ENCODE peak calls at places on chromosomes 3 and 15, in six cellular contexts. B is psoas muscle, C is MM.1S, P is uterus, I is IMR-90, E is testis. V is an unnamed sample.

GRCh38 chr3:4234894-4235293 is 68.3 kb upstream of the SETMAR start:
- DNase-seq in P (no peak), B (no peak), C (peak), E (no peak), I (no peak), V (no peak)

GRCh38 chr15:58447244-58448010 is 15.6 kb downstream of the LIPC start:
- DNase-seq in I (peak), C (no peak), E (no peak), P (no peak), B (no peak), V (no peak)

GRCh38 chr3:25558106-25558505 is 106.6 kb downstream of the TOP2B start:
- DNase-seq in I (peak), B (no peak), C (no peak), P (peak), E (peak), V (no peak)

GRCh38 chr3:195160257-195160898 is 110.6 kb downstream of the XXYLT1 start:
- DNase-seq in C (no peak), B (no peak), P (no peak), E (no peak), I (peak), V (no peak)

GRCh38 chr3:109275702-109276293 is 40.5 kb downstream of the DPPA2 start:
- DNase-seq in C (peak), I (peak), P (no peak), B (no peak), E (peak), V (no peak)

GRCh38 chr3:89098173-89098572 is 9.2 kb upstream of the EPHA3 start:
- DNase-seq in C (no peak), I (no peak), B (no peak), E (no peak), P (no peak), V (no peak)

GRCh38 chr3:53708001-53708621 is 138.1 kb downstream of the CHDH start:
- DNase-seq in C (no peak), B (no peak), I (no peak), P (no peak), E (peak), V (no peak)

GRCh38 chr3:28916713-28917499 is 364.0 kb upstream of the RBMS3 start:
- DNase-seq in B (peak), C (peak), I (peak), P (peak), E (peak), V (peak)

GRCh38 chr3:183262979-183263378 is 9.9 kb downstream of the B3GNT5 start:
- DNase-seq in E (no peak), P (no peak), B (no peak), C (no peak), I (no peak), V (no peak)

DNA sequence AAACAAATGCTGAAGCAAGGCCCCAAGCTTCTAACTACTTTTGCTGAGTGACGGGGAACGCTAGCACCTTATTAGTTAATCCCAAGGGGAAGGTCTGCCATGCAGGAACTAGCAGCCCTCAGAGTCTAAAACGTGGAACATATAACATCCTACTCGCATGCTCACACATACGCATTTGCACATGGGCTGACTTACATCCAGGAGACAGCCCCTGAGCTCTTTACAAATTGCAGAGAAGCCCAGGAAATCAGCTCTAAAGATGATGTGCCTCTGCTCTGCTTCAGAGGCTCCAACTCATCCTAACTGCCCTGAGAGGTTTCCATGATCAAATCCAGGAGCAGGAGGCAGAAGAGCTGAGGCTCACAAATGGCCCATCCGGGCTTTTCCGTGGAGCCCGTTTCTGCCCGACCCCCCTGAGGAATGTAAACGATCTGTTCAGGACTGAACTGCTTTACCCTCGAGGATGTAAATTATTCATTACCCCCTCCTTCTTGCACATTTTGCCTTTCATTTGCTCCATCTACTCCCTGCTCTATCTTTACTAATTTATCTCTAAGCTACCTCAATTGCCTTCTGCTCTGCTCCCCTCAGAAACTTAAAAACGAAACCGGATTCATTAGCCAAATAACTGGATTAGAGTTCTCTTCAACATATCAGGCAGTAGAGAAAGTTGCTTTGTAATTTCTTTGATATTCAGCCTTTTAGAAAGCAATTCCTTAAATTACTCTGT is 141.9 kb upstream of the CCDC54 start:
- DNase-seq in B (no peak), I (peak), E (peak), P (no peak), C (no peak), V (no peak)
- H3K4me3 ChIP-seq in B (peak), I (peak), E (peak), P (peak), C (peak), V (no peak)

DNA sequence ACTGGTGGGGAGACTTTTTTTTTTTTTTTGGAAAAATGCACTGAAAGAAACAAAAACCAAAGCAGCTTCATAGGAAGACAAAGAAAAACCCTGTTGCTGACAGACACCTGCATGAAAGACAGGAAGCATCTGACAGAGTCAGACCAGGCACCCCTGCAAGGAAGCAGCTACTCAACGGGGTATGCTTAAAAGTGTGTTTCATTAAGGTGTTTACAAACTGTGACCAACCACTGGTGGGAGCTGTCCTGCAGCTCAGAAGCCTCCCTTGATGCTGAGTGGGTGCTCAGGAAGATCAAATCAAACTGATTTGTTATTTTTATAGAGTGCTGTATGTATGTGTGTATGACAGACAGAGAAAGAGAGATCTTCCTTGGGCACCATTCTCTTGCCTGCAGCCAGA is 34.7 kb upstream of the AGBL1 start:
- DNase-seq in E (no peak), I (no peak), P (no peak), C (peak), B (no peak), V (no peak)
- TF ChIP-seq CTCF in E (no peak), I (no peak), P (no peak), C (peak), B (no peak), V (no peak)

DNA sequence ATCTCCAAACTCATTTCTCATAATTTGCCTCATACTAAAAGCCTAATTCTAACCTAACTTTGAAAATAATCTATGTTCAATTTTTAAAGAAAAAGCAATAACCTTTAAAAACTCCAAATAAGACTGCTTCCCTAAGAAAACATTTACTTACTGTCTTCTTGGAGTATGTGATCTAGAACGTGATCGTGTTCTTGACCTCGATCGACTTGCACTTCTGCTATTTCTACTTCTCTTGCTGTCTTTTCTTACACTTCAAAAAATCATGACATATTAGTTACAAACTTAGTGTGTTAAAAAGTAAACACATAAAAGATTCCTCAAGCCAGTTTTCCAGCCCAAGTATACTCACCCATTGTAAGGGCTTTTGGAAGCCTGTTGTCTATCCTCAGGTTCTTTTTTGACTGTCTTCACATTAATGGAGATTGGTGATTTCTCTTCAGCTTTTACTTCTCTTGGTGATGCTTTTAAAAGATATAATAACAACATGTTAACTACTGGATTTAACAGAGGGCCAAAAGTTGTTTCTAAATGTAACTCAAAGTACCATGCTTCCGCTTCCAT is 10.7 kb downstream of the CCNL1 start:
- DNase-seq in B (no peak), P (no peak), I (no peak), C (no peak), E (no peak), V (no peak)
- H3K4me3 ChIP-seq in B (no peak), P (no peak), I (no peak), C (no peak), E (no peak), V (no peak)

GRCh38 chr3:127679534-127680145 is 6.9 kb downstream of the ABTB1 start:
- DNase-seq in I (no peak), E (peak), P (no peak), C (no peak), B (peak), V (no peak)
- TF ChIP-seq CTCF in I (peak), E (no peak), P (no peak), C (no peak), B (no peak), V (peak)

GRCh38 chr15:89377842-89378698 is 43.4 kb upstream of the POLG start:
- DNase-seq in P (no peak), E (peak), B (no peak), I (no peak), C (no peak), V (no peak)

GRCh38 chr15:89379423-89379735 is 44.8 kb upstream of the POLG start:
- DNase-seq in B (no peak), C (no peak), P (no peak), E (no peak), I (no peak), V (no peak)

GRCh38 chr15:89381330-89381729 is 46.7 kb upstream of the POLG start:
- DNase-seq in B (no peak), C (no peak), I (no peak), E (no peak), P (no peak), V (no peak)

GRCh38 chr15:89378699-89379422 is 44.2 kb upstream of the POLG start:
- DNase-seq in C (no peak), B (no peak), P (no peak), E (peak), I (no peak), V (no peak)

DNA sequence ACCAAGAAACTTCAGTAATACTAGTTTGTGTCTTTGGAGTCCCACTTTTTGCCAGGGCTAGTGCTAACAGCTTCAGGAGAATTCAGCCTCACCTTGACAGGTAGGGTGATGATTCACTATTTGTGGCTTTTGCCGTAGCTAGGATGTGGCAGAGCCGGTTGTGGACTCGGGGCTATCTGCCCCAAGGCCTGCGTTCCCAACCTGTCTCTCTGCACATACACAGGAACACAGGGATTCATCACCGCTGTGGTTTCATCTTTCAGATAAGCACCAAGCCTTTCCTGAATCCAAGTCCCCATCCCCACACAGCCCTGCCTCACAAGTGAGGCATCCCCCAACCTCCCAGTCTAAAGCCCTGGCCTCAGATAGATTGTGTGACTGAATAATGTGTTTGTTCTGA is 45.2 kb upstream of the POLG start:
- DNase-seq in E (no peak), B (no peak), P (no peak), I (no peak), C (no peak), V (no peak)
- H3K4me3 ChIP-seq in E (peak), B (no peak), P (no peak), I (no peak), C (no peak), V (no peak)

GRCh38 chr3:172685331-172686214 is 25.3 kb downstream of the NCEH1 start:
- DNase-seq in B (no peak), P (no peak), E (no peak), I (peak), C (no peak), V (no peak)

GRCh38 chr3:172688588-172688987 is 22.3 kb downstream of the NCEH1 start:
- DNase-seq in C (no peak), E (no peak), B (no peak), I (no peak), P (no peak), V (no peak)

GRCh38 chr3:172692751-172693310 is 18.0 kb downstream of the NCEH1 start:
- DNase-seq in B (no peak), C (peak), P (no peak), E (no peak), I (no peak), V (no peak)

GRCh38 chr3:172690936-172691335 is 19.9 kb downstream of the NCEH1 start:
- DNase-seq in B (no peak), I (no peak), C (no peak), P (no peak), E (no peak), V (no peak)

DNA sequence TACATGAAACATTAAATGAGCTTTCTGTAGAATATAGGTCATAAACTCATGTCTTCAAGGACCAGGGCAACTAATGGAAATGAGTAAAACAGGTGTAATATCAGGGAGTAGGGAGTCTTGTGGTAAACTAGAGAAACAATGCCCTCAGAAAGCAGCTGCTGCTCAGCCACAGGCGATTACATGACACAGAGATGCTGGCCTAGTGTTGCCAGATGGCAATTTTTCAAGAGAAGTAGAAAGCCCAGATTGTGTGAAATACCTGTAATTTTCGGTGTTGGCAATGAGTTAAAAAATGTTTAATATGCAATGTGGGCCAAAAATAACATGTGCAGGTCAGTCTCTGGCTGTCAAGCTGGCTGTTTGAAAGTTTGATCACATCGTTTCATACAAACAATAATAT is 23.4 kb downstream of the NCEH1 start:
- DNase-seq in E (no peak), B (no peak), P (no peak), I (no peak), C (no peak), V (no peak)
- TF ChIP-seq CTCF in E (no peak), B (no peak), P (no peak), I (no peak), C (no peak), V (no peak)

GRCh38 chr15:51577907-51578306 is 44.7 kb downstream of the DMXL2 start:
- DNase-seq in C (no peak), P (no peak), E (no peak), I (no peak), B (no peak), V (no peak)
- H3K4me3 ChIP-seq in C (no peak), P (no peak), E (no peak), I (no peak), B (no peak), V (no peak)

DNA sequence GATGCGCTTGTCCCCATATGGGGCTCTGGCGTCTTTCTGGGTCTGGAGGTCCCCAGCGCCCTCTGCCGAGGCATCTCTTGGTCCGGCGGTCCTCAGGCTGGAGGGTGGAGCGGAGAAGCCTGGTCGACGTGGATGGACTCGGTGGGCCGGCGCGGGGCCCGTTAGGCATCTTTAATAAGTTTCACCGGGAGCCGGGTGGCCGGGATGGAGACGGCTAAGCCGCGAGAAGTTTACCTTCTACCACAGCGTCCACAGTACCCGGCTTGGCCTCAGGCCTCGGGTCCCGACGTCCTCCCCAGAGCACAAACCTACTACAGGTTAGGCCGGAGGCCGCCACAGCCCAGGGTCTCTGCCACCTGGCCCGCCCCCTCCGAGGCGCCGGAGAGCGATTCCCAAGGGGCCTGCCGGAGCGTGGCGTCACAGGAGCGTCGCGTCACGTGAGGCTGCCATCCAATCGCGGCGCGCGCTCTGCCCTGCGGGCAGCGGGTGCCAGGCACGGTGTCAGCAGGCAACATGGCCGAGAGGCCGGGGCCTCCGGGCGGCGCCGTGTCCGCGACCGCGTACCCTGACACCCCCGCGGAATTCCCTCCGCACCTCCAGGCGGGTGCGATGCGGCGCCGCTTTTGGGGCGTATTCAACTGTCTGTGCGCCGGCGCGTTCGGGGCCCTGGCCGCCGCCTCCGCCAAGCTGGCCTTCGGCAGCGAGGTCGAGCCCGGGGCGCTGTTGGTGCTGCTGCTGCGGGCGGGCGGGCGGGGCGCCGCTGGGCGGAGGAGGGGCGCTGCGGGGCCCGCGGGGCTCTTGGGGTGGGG is at the start of gene TMEM42:
- DNase-seq in P (peak), E (peak), C (peak), B (peak), I (peak), V (peak)
- TF ChIP-seq CTCF in P (peak), E (no peak), C (peak), B (peak), I (peak), V (peak)